ENCODE peak calls at places on chromosomes 6 and 20, in eight cellular contexts. S is foreskin fibroblast; N is GM10248; Q is gastrocnemius medialis; J is lower lobe of right lung; L is AG09309; M is CD8-positive, alpha-beta T cell; C is CD4-positive, alpha-beta T cell. K is an unnamed sample.

GRCh38 chr20:47843886-47844567 is 58.7 kb upstream of the SULF2 start:
- DNase-seq in J (no peak), M (no peak), N (no peak), Q (no peak), L (no peak), C (no peak), S (no peak), K (no peak)

GRCh38 chr6:27865952-27866369 is 46.2 kb downstream of the OR2B2 start:
- DNase-seq in N (no peak), J (no peak), Q (no peak), C (no peak), L (no peak), S (no peak), M (peak), K (no peak)

GRCh38 chr20:47355489-47356219 is 845 bp downstream of the ZMYND8 start:
- DNase-seq in N (no peak), Q (no peak), J (peak), S (no peak), M (no peak), C (no peak), L (no peak), K (no peak)

GRCh38 chr6:44304282-44305199 is 8.6 kb downstream of the AARS2 start:
- DNase-seq in N (peak), L (no peak), J (no peak), S (peak), C (peak), M (peak), Q (no peak), K (no peak)

GRCh38 chr20:39176457-39176856 is 214.3 kb downstream of the DHX35 start:
- DNase-seq in M (no peak), L (no peak), N (no peak), S (no peak), Q (no peak), C (no peak), J (no peak), K (no peak)

GRCh38 chr6:56746767-56747504 is 104.2 kb upstream of the DST start:
- DNase-seq in C (no peak), M (no peak), Q (no peak), S (no peak), L (no peak), J (no peak), N (no peak), K (no peak)

GRCh38 chr20:22833851-22834250 is 201.3 kb upstream of the SSTR4 start:
- DNase-seq in M (no peak), J (no peak), N (no peak), Q (no peak), L (no peak), S (no peak), C (no peak), K (no peak)

GRCh38 chr20:42277203-42277602 is 659.0 kb upstream of the CHD6 start:
- DNase-seq in S (no peak), C (no peak), J (no peak), N (no peak), M (no peak), L (no peak), Q (no peak), K (no peak)

GRCh38 chr6:22079788-22080187 is 217.0 kb downstream of the PRL start:
- DNase-seq in L (peak), M (no peak), N (no peak), S (peak), J (no peak), Q (no peak), C (no peak), K (no peak)

GRCh38 chr6:94468830-94469229 is 1049.5 kb upstream of the EPHA7 start:
- DNase-seq in C (no peak), S (no peak), Q (no peak), N (no peak), J (no peak), L (no peak), M (no peak), K (no peak)

GRCh38 chr6:155377061-155377460 is 62.8 kb upstream of the TFB1M start:
- DNase-seq in C (no peak), M (no peak), J (no peak), Q (no peak), N (no peak), S (peak), L (peak), K (no peak)

GRCh38 chr20:10060223-10060622 is 25.4 kb downstream of the ANKEF1 start:
- DNase-seq in M (no peak), J (no peak), Q (no peak), N (no peak), C (no peak), S (no peak), L (no peak), K (no peak)

GRCh38 chr6:4581468-4582420 is 194.5 kb upstream of the CDYL start:
- DNase-seq in N (no peak), S (peak), L (peak), C (no peak), J (no peak), Q (no peak), M (no peak), K (no peak)

GRCh38 chr6:26162399-26162798 is 75.2 kb downstream of the HFE start:
- DNase-seq in N (no peak), M (no peak), C (no peak), J (no peak), S (no peak), L (no peak), Q (no peak), K (no peak)

GRCh38 chr6:33570806-33571636 is 9.1 kb downstream of the BAK1 start:
- DNase-seq in Q (peak), L (no peak), C (peak), N (peak), M (peak), S (peak), J (peak), K (no peak)

GRCh38 chr6:141657812-141658211 is 474.9 kb upstream of the GJE1 start:
- DNase-seq in J (no peak), S (no peak), C (no peak), Q (no peak), L (no peak), M (no peak), N (no peak), K (no peak)

GRCh38 chr20:15455279-15455678 is 1117.9 kb upstream of the FLRT3 start:
- DNase-seq in L (no peak), C (no peak), N (no peak), M (no peak), S (no peak), J (no peak), Q (no peak), K (no peak)

GRCh38 chr20:11302436-11302835 is 615.3 kb upstream of the BTBD3 start:
- DNase-seq in J (no peak), Q (no peak), M (no peak), L (no peak), N (no peak), S (peak), C (no peak), K (no peak)

GRCh38 chr20:24158271-24158670 is 169.7 kb upstream of the GGTLC1 start:
- DNase-seq in J (no peak), N (no peak), Q (no peak), S (no peak), M (no peak), C (no peak), L (no peak), K (no peak)

GRCh38 chr20:24968278-24968677 is 19.2 kb downstream of the CST7 start:
- DNase-seq in M (no peak), C (no peak), S (no peak), J (peak), L (no peak), N (no peak), Q (no peak), K (no peak)

GRCh38 chr6:134729590-134729989 is 220.3 kb downstream of the ALDH8A1 start:
- DNase-seq in J (no peak), C (no peak), S (no peak), L (no peak), N (no peak), M (no peak), Q (no peak), K (no peak)

GRCh38 chr6:114342826-114343781 is at the start of gene HS3ST5:
- DNase-seq in M (no peak), C (no peak), S (no peak), N (peak), Q (no peak), J (peak), L (no peak), K (no peak)

GRCh38 chr20:44264287-44264686 is 17.2 kb downstream of the GDAP1L1 start:
- DNase-seq in J (no peak), M (no peak), L (no peak), C (no peak), Q (no peak), S (no peak), N (no peak), K (no peak)

GRCh38 chr6:126786262-126786661 is 332.2 kb upstream of the RSPO3 start:
- DNase-seq in C (no peak), J (no peak), L (no peak), Q (no peak), M (no peak), N (no peak), S (no peak), K (no peak)

GRCh38 chr6:34476462-34476861 is 10.6 kb downstream of the PACSIN1 start:
- DNase-seq in L (no peak), M (no peak), J (no peak), N (no peak), S (no peak), Q (no peak), C (no peak), K (no peak)

GRCh38 chr6:29685718-29686326 is 4.9 kb upstream of the ZFP57 start:
- DNase-seq in M (no peak), Q (no peak), N (no peak), C (no peak), J (no peak), L (no peak), S (no peak), K (no peak)

GRCh38 chr6:58113960-58114359 is 796.5 kb downstream of the PRIM2 start:
- DNase-seq in C (no peak), N (no peak), Q (no peak), M (no peak), L (no peak), S (no peak), J (no peak), K (no peak)

GRCh38 chr6:168149015-168149414 is 70.0 kb upstream of the FRMD1 start:
- DNase-seq in L (no peak), Q (no peak), S (no peak), J (no peak), N (no peak), M (no peak), C (no peak), K (no peak)

GRCh38 chr6:168148231-168148849 is 69.3 kb upstream of the FRMD1 start:
- DNase-seq in M (no peak), J (no peak), C (no peak), S (no peak), N (no peak), Q (no peak), L (no peak), K (no peak)

GRCh38 chr6:168147205-168147738 is 68.3 kb upstream of the FRMD1 start:
- DNase-seq in Q (no peak), L (no peak), J (no peak), C (no peak), S (no peak), M (no peak), N (no peak), K (no peak)

GRCh38 chr6:168152306-168152963 is 73.4 kb upstream of the FRMD1 start:
- DNase-seq in C (no peak), N (no peak), M (no peak), J (no peak), Q (no peak), L (no peak), S (no peak), K (no peak)

GRCh38 chr6:168150551-168151444 is 71.8 kb upstream of the FRMD1 start:
- DNase-seq in L (no peak), S (no peak), C (no peak), N (no peak), J (no peak), Q (no peak), M (no peak), K (no peak)
- TF ChIP-seq CTCF in L (peak), S (peak), C (no peak), N (no peak), J (peak), Q (no peak), M (no peak), K (no peak)

DNA sequence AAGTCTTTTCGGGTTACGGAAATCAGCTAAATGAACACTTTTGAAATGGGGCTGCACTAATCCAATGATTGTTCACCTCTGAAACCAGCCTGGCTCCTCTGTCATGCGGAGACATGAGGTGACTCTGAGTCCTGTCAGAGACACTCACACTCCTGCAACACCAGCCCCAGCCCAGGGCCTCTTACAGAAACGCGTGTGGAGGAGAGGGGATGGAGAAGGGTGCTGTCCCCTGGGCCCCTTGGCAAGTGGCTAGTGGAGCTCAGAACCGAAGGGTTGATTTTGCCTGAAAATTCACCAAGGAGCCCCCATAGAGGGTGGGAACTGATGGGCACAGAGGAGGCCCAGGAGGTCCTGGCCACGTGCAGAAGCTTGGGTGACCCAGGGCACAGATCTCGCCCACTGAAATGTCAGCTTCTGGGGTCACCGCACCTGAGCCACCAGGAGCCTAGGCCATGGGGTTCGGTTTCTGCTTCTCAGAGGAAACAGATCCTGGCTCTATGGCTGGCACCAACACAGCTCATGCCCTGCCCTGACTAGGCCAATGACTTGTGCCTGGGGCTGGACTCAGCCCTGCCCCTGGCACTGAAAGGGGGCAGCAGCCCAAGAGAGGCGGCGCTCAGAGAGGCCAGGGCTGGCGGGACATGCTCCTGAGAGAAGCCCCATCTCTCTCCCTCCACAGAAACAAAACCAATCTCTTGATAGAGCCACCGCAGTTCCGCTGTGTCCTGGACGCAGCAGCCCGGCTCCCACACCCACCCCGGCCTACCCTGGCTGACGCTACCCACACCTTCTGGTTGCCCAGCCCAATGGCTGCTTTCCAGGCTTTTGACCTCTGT is 144.7 kb downstream of the ERMARD start:
- DNase-seq in L (no peak), M (no peak), C (no peak), N (no peak), Q (no peak), S (no peak), J (no peak), K (no peak)
- TF ChIP-seq CTCF in L (no peak), M (no peak), C (no peak), N (no peak), Q (no peak), S (no peak), J (no peak), K (no peak)

GRCh38 chr6:36334343-36334742 is 2.3 kb downstream of the BNIP5 start:
- DNase-seq in Q (no peak), J (no peak), L (no peak), S (no peak), N (no peak), M (no peak), C (no peak), K (no peak)
- TF ChIP-seq CTCF in Q (no peak), J (no peak), L (no peak), S (no peak), N (no peak), M (no peak), C (no peak), K (no peak)

GRCh38 chr6:40097590-40097989 is 163.3 kb upstream of the MOCS1 start:
- DNase-seq in S (no peak), N (no peak), L (no peak), J (no peak), Q (no peak), M (no peak), C (no peak), K (no peak)

GRCh38 chr6:40098774-40099173 is 164.5 kb upstream of the MOCS1 start:
- DNase-seq in C (no peak), Q (no peak), N (no peak), J (no peak), L (no peak), S (no peak), M (no peak), K (no peak)
- TF ChIP-seq CTCF in C (no peak), Q (no peak), N (no peak), J (no peak), L (no peak), S (no peak), M (no peak), K (no peak)

DNA sequence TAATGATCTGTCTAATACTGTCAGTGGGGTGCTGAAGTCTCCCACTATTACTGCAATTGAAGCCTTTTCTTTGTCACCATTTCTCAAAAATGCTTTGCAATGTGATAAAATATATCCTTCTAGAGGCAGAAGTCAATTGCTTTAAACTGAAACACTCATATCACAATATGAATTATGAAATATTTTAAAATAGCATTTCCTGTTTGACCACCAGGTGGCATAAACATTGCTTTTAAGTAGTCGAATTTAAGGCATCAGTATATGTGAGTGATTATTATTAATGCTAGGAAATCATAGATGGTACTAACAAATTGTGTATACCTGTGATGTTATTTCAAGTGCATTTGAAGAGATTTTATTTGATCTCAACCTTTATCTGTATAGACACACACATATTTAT is 87.5 kb downstream of the MEI4 start:
- DNase-seq in Q (no peak), M (no peak), C (no peak), S (peak), L (no peak), N (no peak), J (no peak), K (no peak)
- TF ChIP-seq CTCF in Q (no peak), M (no peak), C (peak), S (peak), L (peak), N (peak), J (peak), K (no peak)

GRCh38 chr6:125512621-125513020 is 210.9 kb upstream of the HDDC2 start:
- DNase-seq in M (no peak), J (no peak), L (no peak), S (no peak), C (no peak), N (peak), Q (no peak), K (no peak)
- TF ChIP-seq CTCF in M (no peak), J (peak), L (peak), S (peak), C (no peak), N (peak), Q (peak), K (no peak)

DNA sequence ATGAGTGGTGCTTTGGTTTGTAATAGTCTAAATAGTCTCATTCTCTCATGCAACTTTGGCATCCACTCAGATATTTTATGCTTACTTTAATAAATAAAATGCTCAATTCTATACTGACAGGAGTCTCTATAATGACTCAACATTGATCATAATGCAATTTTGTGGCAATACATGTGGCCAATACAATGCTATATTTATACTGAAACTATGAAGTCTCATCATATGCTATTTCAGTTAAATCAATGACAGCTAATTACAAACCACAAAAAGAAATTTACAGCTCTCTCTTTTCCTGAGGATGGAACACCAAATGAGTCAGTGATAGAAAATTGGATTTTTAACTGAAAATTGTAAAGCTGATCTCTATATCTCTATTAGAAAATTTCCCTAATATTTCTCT is 77.1 kb downstream of the WASF1 start:
- DNase-seq in S (no peak), Q (no peak), M (no peak), C (no peak), N (peak), J (no peak), L (no peak), K (no peak)
- TF ChIP-seq CTCF in S (no peak), Q (no peak), M (no peak), C (no peak), N (no peak), J (no peak), L (no peak), K (no peak)

DNA sequence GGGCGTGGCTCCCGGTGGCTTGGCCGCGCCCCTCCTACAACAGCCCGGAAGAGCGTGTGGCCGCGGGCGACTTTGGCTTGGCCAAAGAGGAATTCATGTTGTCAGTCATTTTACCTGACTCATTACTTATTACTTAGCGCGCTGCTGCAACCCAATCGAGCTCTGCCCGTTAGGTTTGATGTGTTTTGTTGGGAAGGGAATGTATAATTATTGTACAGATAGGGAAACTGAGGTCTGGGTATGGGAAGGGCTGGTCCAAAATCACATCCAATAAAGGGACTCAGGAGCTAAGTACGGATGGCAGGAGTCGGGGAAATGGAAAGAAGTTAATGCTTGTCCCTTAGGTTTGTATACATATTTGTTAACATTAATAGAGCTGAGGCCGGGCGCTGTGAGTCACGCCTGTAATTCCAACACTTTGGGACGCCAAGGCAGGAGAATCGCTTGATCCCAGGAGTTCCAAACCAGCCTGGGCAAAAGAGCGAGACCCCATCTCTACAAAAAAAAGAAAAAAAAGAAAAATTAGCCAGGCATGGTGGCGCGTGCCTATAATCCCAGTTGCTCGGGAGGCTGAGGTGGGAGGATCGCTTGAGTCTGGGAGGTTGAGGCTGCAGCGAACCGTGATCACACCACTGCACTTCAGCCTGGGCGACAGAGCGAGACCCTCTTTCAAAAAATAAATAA is 639 bp upstream of the ZNF335 start:
- DNase-seq in M (no peak), L (no peak), N (peak), C (no peak), J (peak), S (no peak), Q (no peak), K (no peak)
- TF ChIP-seq CTCF in M (no peak), L (no peak), N (no peak), C (no peak), J (no peak), S (no peak), Q (no peak), K (no peak)

GRCh38 chr6:2900221-2900807 is 2.8 kb downstream of the SERPINB9 start:
- DNase-seq in L (no peak), N (no peak), J (no peak), S (no peak), C (no peak), Q (no peak), M (no peak), K (no peak)
- TF ChIP-seq CTCF in L (no peak), N (no peak), J (no peak), S (no peak), C (no peak), Q (no peak), M (no peak), K (no peak)

DNA sequence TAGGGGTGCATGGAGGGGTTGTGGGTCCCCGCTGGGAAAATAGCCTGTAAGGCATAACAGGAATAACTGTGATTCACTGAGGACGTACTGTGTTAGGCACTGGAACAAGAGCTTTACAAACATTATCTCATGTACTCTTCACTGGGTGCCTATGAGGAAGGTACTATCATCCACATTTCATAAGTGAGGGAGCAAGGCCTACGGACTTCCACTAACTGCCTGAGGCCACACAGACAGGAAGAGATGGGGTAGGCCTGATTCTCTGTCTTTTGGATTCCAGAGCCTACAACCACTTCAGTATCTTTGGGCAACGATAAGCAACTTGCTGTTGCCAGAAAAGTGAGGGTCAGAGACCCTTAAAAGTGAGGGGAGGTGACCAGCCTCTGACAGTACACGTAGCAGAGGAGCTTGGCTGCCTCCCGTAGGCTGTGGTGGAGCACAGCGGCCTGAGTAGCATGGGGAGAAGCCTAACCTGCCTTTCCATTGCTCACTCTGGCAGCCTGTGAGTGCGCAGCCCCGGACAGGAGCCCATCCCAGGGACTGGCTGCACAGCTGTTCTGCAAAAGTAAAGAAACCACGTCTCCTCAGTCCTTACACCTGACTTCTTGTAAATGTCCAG is 30.4 kb downstream of the PSMB1 start:
- DNase-seq in L (no peak), M (no peak), J (no peak), Q (no peak), N (peak), S (no peak), C (no peak), K (no peak)
- TF ChIP-seq CTCF in L (peak), M (no peak), J (no peak), Q (no peak), N (peak), S (peak), C (no peak), K (no peak)